ENCODE peak calls at places on chromosomes 16 and 17, in five cellular contexts. P is IMR-90; S is endothelial cell of umbilical vein; O is aorta; X is effector memory CD4-positive, alpha-beta T cell. H is an unnamed sample.

GRCh38 chr17:79630821-79631639 is 20.2 kb upstream of the RBFOX3 start:
- DNase-seq in P (no peak), S (no peak), X (no peak), O (peak; percentile 48), H (peak; percentile 36)

GRCh38 chr17:4691686-4692085 is 12.3 kb downstream of the PELP1 start:
- DNase-seq in O (no peak), S (no peak), X (no peak), P (peak; percentile 23), H (no peak)

GRCh38 chr17:34300652-34301390 is 15.3 kb downstream of the CCL11 start:
- DNase-seq in O (no peak), P (peak; percentile 81), S (peak; percentile 44), X (no peak), H (no peak)

GRCh38 chr17:43418441-43419374 is 19.9 kb downstream of the ARL4D start:
- DNase-seq in S (no peak), O (peak; percentile 82), X (no peak), P (peak; percentile 92), H (peak; percentile 88)

GRCh38 chr16:66408181-66409048 is 18.7 kb upstream of the BEAN1 start:
- DNase-seq in O (no peak), P (peak; percentile 88), X (no peak), S (peak; percentile 86), H (peak; percentile 59)

GRCh38 chr17:21282231-21282630 is 2.3 kb upstream of the MAP2K3 start:
- DNase-seq in P (peak; percentile 98), X (no peak), S (peak; percentile 64), O (peak; percentile 92), H (no peak)

GRCh38 chr17:30550512-30551273 is 73.5 kb downstream of the GOSR1 start:
- DNase-seq in S (no peak), O (peak; percentile 46), P (peak; percentile 19), X (no peak), H (peak; percentile 28)

GRCh38 chr17:8468109-8468508 is 32.4 kb downstream of the NDEL1 start:
- DNase-seq in X (no peak), S (no peak), P (no peak), O (no peak), H (no peak)

GRCh38 chr16:87442581-87442966 is 50.2 kb downstream of the ZCCHC14 start:
- DNase-seq in O (no peak), P (peak; percentile 31), X (no peak), S (no peak), H (no peak)

GRCh38 chr16:49652441-49653175 is 203.3 kb downstream of the ZNF423 start:
- DNase-seq in S (no peak), X (no peak), P (no peak), O (peak; percentile 88), H (peak; percentile 82)

GRCh38 chr17:80833952-80834895 is 157.4 kb upstream of the CHMP6 start:
- DNase-seq in P (peak; percentile 73), X (no peak), S (no peak), O (peak; percentile 79), H (no peak)

GRCh38 chr17:50055055-50055425 is 870 bp upstream of the ITGA3 start:
- DNase-seq in S (peak; percentile 17), P (no peak), O (no peak), X (no peak), H (no peak)

GRCh38 chr17:17493249-17493985 is 2.8 kb downstream of the RASD1 start:
- DNase-seq in X (no peak), S (no peak), O (peak; percentile 78), P (no peak), H (no peak)

GRCh38 chr17:62723842-62724241 is 84.3 kb downstream of the MARCHF10 start:
- DNase-seq in S (no peak), P (peak; percentile 29), X (no peak), O (no peak), H (no peak)

GRCh38 chr16:52254753-52255152 is 292.2 kb downstream of the TOX3 start:
- DNase-seq in P (no peak), S (peak; percentile 54), X (no peak), O (no peak), H (no peak)

DNA sequence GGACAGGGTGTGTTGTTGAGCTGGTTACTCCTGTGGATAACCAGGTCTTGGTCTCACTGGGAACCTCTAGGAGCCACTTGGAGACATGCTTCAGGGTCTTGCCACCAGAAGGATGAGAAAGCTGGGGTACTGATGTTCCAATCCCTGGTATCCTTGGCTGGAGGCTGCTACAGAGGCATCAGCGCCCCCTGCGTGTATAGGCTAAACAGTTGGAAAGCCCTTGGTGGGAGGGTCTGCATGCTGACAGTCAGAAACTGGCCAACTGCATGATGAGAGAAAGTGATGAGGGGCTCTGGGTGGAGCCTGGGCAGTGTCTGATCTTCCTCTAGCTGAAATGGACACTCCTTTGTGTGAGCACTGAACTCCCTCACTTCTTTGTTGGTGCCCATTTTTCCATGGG is 536.9 kb downstream of the XYLT1 start:
- DNase-seq in P (no peak), S (no peak), X (no peak), O (no peak), H (no peak)
- H3K36me3 ChIP-seq in P (no peaks in the 10 kb centered on the region), S (no peaks in the 10 kb centered on the region), X (no peaks in the 10 kb centered on the region), O (no peaks in the 10 kb centered on the region), H (no peaks in the 10 kb centered on the region)

DNA sequence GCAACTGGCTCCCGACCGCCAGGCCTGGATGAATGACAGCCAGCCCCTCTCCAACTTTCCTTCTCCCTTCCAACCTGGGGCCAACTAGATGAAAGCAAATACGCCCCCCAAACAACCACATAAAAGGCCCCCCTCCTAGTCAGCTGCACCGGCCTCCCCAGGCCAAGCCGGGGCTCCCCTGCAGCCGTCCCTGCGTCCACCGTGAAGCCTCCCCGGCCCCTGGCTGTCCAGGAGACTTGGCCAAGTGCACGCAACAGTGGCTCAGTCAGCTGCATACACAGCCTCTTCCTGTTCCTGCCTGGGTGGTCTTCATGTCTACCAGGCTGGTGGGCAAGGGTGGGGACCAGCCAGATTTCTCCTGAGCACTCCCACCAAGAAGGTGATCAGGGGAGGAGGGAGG is 16.0 kb downstream of the DNAH17 start:
- DNase-seq in X (no peak), S (no peak), O (no peak), P (no peak), H (no peak)
- H3K4me1 ChIP-seq in X (no peaks in the 10 kb centered on the region), S (no peaks in the 10 kb centered on the region), O (no peaks in the 10 kb centered on the region), P (no peaks in the 10 kb centered on the region), H (peaks cover 14% of the 10 kb centered on the region)

DNA sequence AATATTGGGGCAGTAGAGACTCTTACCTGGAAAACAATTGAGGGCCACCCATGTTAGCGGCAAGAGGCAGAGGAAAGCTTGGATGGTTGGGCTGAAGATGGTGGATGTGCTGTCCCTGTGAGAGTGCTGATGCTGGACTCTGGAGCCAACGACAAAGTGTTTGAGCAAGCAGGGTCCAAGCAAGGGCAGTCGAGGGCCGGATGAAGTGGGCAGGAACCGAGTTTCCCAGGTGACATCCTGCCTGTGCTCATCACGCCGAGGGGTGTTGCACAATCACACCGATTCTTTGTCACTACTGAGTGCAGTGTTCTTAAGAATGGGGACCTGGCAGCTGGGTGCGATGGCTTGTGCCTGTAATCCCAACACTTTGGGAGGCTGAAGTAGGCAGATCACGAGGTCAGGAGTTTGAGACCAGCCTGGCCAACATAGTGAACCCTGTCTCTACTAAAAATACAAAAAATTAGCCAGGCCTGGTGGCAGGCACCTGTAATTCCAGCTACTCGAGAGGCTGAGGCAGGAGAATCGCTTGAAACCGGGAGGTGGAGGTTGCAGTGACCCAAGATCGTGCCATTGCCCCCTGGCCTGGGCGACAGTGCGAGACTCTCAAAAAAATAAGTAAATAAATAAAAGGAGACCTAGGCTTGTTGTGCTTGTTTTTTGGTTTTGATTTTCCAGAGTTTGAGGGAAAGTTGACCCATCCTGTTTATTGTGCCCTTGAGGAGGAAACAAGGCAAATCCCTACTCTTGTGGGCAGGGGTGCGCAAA is 6.1 kb downstream of the PYCARD start:
- DNase-seq in S (no peak), P (no peak), O (peak; percentile 67), X (no peak), H (no peak)
- H3K36me3 ChIP-seq in S (peaks cover 41% of the 10 kb centered on the region), P (peaks cover 65% of the 10 kb centered on the region), O (peaks cover 4% of the 10 kb centered on the region), X (peaks cover 43% of the 10 kb centered on the region), H (peaks cover 50% of the 10 kb centered on the region)

DNA sequence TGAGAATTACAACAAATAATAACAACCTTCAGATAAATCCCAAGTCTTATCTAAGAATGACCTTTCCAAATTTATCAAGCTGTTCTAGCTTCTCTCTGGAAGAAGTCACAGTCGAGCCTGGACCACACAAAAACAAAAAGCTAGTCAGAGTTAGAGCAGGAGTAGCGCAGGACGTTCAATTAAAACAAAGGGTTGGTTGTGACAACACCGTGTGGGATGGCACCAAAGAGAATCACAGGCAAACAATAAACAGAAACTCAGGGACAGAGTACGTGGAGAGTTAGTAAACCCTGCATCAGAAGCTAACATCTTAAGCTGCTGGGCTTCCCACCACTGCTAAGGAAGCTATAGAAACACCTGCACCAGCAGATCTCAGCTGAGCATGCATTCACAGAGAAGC is 23.8 kb downstream of the ARHGAP17 start:
- DNase-seq in S (peak; percentile 13), P (no peak), X (no peak), O (no peak), H (no peak)
- H3K4me1 ChIP-seq in S (peaks cover 80% of the 10 kb centered on the region), P (peaks cover 44% of the 10 kb centered on the region), X (no peaks in the 10 kb centered on the region), O (peaks cover 7% of the 10 kb centered on the region), H (peaks cover 92% of the 10 kb centered on the region)

GRCh38 chr17:16108386-16108785 is 106.9 kb downstream of the NCOR1 start:
- DNase-seq in X (no peak), P (no peak), O (no peak), S (no peak), H (no peak)
- H3K36me3 ChIP-seq in X (peaks cover 18% of the 10 kb centered on the region), P (peaks cover 17% of the 10 kb centered on the region), O (peaks cover 3% of the 10 kb centered on the region), S (peaks cover 2% of the 10 kb centered on the region), H (peaks cover under 1% of the 10 kb centered on the region)

DNA sequence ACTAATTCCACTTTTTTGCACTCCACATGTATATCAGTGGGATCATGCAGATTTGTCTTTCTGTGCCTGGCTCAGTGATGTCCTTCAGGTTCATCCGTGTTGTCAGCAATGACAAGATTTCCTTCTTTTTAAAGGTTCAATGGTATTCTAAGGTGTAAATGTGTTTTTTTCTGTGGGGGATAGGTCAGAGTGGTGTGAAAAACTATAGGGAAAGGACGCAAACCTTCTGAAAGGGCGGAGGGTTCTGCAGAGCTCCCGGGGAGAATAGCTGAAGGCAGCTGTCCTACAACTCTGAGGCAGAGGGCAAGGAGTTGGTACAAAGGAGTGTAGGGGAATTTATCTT is 21.9 kb upstream of the CSNK1D start:
- DNase-seq in O (no peak), S (no peak), P (no peak), X (no peak), H (no peak)
- H3K4me1 ChIP-seq in O (no peaks in the 10 kb centered on the region), S (peaks cover 41% of the 10 kb centered on the region), P (peaks cover 23% of the 10 kb centered on the region), X (peaks cover 47% of the 10 kb centered on the region), H (peaks cover 41% of the 10 kb centered on the region)